ENCODE peak calls at places on chromosomes 6 and 20, in four cellular contexts. W is progenitor cell of endocrine pancreas, O is tibial artery, J is psoas muscle. Z is an unnamed sample.
A peak's percentile ranks its signal among the peaks of the same experiment; 100 is the strongest.

GRCh38 chr20:48843125-48843806 is 15.5 kb upstream of the PREX1 start:
- DNase-seq in W (no peak), O (no peak), J (no peak), Z (no peak)

GRCh38 chr6:32668226-32668747 is 1.8 kb upstream of the HLA-DQB1 start:
- DNase-seq in W (no peak), O (no peak), J (peak; percentile 13), Z (peak; percentile 73)

GRCh38 chr6:111175135-111175534 is 87.8 kb downstream of the SLC16A10 start:
- DNase-seq in W (no peak), O (no peak), J (no peak), Z (no peak)

GRCh38 chr20:46895906-46896242 is 1.2 kb downstream of the EYA2 start:
- DNase-seq in W (no peak), O (no peak), J (no peak), Z (no peak)

GRCh38 chr6:108163267-108163643 is 2.6 kb upstream of the NR2E1 start:
- DNase-seq in W (no peak), O (no peak), J (no peak), Z (no peak)

GRCh38 chr6:30726506-30727413 is 6.6 kb downstream of the TUBB start:
- DNase-seq in W (no peak), O (no peak), J (no peak), Z (no peak)

GRCh38 chr6:167947716-167948115 is 49.8 kb upstream of the KIF25 start:
- DNase-seq in W (no peak), O (no peak), J (no peak), Z (no peak)

GRCh38 chr6:159079367-159079766 is 34.6 kb upstream of the TAGAP start:
- DNase-seq in W (no peak), O (no peak), J (no peak), Z (no peak)

GRCh38 chr20:58567437-58567836 is 52.2 kb upstream of the APCDD1L start:
- DNase-seq in W (no peak), O (no peak), J (no peak), Z (no peak)

GRCh38 chr6:4607026-4607704 is 169.0 kb upstream of the CDYL start:
- DNase-seq in W (no peak), O (no peak), J (peak; percentile 31), Z (no peak)

GRCh38 chr20:62791301-62792181 is 4.7 kb upstream of the MRGBP start:
- DNase-seq in W (peak; percentile 76), O (peak; percentile 64), J (peak; percentile 79), Z (peak; percentile 87)
- TF ChIP-seq CTCF in W (peak; percentile 94), O (peak; percentile 72), J (peak; percentile 77), Z (peak; percentile 90)

DNA sequence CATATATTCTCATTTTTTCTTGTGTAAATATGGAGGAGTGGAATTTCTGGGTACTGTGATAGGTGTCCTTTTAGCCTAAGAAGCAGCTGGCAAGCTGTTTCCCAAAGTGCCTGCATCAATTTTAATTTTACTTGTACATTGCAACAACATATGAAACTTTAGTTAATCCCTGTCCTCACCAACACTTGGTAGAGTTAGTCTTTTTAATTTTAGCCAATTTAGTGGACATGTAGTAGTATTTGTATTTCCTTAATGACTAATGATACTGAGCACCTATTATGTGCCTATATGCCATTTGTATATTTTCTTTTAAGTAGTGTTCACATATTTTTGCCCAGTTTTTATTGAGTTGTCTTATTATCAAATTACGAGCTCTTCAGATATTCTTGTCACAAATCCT is 46.8 kb upstream of the NOX3 start:
- DNase-seq in W (no peak), O (no peak), J (no peak), Z (no peak)
- TF ChIP-seq CTCF in W (no peak), O (no peak), J (no peak), Z (no peak)

GRCh38 chr6:122399348-122400120 is at the start of gene HSF2:
- DNase-seq in W (peak; percentile 89), O (peak; percentile 96), J (peak; percentile 96), Z (peak; percentile 93)
- TF ChIP-seq CTCF in W (peak; percentile 46), O (peak; percentile 18), J (peak; percentile 22), Z (no peak)

GRCh38 chr6:33839399-33840063 is 35.7 kb upstream of the MLN start:
- DNase-seq in W (no peak), O (no peak), J (no peak), Z (no peak)

GRCh38 chr6:33840064-33840926 is 36.5 kb upstream of the MLN start:
- DNase-seq in W (no peak), O (peak; percentile 32), J (peak; percentile 24), Z (peak; percentile 71)

GRCh38 chr6:33841868-33842267 is 38.1 kb upstream of the MLN start:
- DNase-seq in W (no peak), O (no peak), J (no peak), Z (no peak)

GRCh38 chr6:33838979-33839378 is 35.2 kb upstream of the MLN start:
- DNase-seq in W (no peak), O (no peak), J (no peak), Z (no peak)

DNA sequence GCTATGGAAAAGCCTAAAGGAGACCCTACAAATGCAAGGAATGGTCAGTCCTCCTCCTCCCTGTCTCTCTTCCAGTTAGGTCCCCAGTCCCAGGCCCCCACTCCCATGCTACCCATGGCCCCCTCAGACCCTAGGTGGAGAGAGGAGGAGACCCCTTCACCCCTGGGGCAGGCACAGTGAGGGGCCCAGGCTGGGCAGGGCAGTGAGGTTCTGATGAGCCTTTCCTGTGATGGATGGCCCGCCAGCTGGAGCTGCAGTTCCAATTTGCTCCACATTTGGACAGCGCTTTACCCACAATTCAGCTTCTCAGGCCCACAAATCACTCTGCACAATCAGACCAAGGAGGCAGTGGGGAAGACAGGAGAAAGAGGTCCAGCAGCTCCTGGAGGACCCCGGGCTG is 37.3 kb upstream of the MLN start:
- DNase-seq in W (no peak), O (no peak), J (peak; percentile 9), Z (no peak)
- TF ChIP-seq CTCF in W (no peak), O (no peak), J (no peak), Z (no peak)

GRCh38 chr6:169841907-169842606 is 90.6 kb downstream of the ERMARD start:
- DNase-seq in W (peak; percentile 1), O (peak; percentile 15), J (no peak), Z (no peak)
- TF ChIP-seq CTCF in W (no peak), O (no peak), J (no peak), Z (no peak)

DNA sequence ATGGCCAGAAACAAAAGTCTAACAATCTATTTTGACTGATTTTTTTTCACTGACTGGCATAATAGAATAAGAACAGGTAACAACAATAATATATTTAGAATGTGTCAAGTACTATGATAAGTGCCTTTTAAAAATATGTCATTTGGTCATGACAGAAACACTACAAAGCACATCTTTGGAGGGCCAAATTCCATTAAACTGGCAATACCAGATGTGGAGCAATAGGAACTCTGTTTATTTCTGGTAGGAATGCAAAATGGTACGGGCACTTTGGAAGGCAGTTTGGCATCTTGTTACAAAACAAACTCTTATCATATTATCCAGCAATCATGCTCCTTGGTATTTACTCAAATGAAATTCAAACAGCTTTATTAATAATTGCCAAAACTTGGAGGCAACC is 39.3 kb downstream of the TENT5A start:
- DNase-seq in W (no peak), O (no peak), J (no peak), Z (no peak)
- TF ChIP-seq CTCF in W (no peak), O (no peak), J (no peak), Z (no peak)

GRCh38 chr20:32451682-32452461 is 93.7 kb downstream of the ASXL1 start:
- DNase-seq in W (no peak), O (no peak), J (no peak), Z (no peak)
- TF ChIP-seq CTCF in W (no peak), O (no peak), J (no peak), Z (peak; percentile 14)

Z was measured in GM13977.